ENCODE peak calls at places on chromosomes 12 and 14, in six cellular contexts. Q is HepG2, J is astrocyte, S is ovary, M is spleen, F is neural progenitor cell. Z is an unnamed sample.
A peak's percentile ranks its signal among the peaks of the same experiment; 100 is the strongest.

GRCh38 chr12:49187184-49187583 is 1.7 kb downstream of the TUBA1A start:
- DNase-seq in Q (no peak), J (peak; percentile 53), S (peak; percentile 54), M (no peak), F (peak; percentile 42), Z (no peak)

GRCh38 chr12:11861864-11862600 is 208.7 kb upstream of the BCL2L14 start:
- DNase-seq in Q (no peak), J (no peak), S (no peak), M (no peak), F (peak; percentile 49), Z (no peak)

GRCh38 chr14:78446807-78447206 is 276.6 kb downstream of the NRXN3 start:
- DNase-seq in Q (no peak), J (no peak), S (no peak), M (no peak), F (peak; percentile 74), Z (no peak)

GRCh38 chr12:66823857-66824570 is 145.1 kb upstream of the GRIP1 start:
- DNase-seq in Q (no peak), J (peak; percentile 22), S (no peak), M (no peak), F (no peak), Z (peak; percentile 85)

GRCh38 chr14:39505812-39506211 is 73.6 kb upstream of the FBXO33 start:
- DNase-seq in Q (no peak), J (no peak), S (no peak), M (no peak), F (no peak), Z (no peak)

GRCh38 chr12:71626098-71626497 is 37.5 kb downstream of the ZFC3H1 start:
- DNase-seq in Q (no peak), J (no peak), S (no peak), M (no peak), F (no peak), Z (no peak)

GRCh38 chr12:3753549-3754284 is 808 bp upstream of the CRACR2A start:
- DNase-seq in Q (no peak), J (no peak), S (peak; percentile 58), M (peak; percentile 82), F (no peak), Z (no peak)

GRCh38 chr14:99315197-99315596 is 43.2 kb upstream of the BCL11B start:
- DNase-seq in Q (peak; percentile 38), J (no peak), S (no peak), M (no peak), F (no peak), Z (no peak)

GRCh38 chr12:105025890-105026289 is 39.8 kb downstream of the NOPCHAP1 start:
- DNase-seq in Q (no peak), J (peak; percentile 61), S (peak; percentile 38), M (no peak), F (no peak), Z (no peak)

GRCh38 chr14:43674273-43674672 is 832.8 kb downstream of the FSCB start:
- DNase-seq in Q (no peak), J (no peak), S (no peak), M (no peak), F (no peak), Z (no peak)

GRCh38 chr12:49260165-49260564 is 4.7 kb upstream of the TUBA1C start:
- DNase-seq in Q (no peak), J (peak; percentile 39), S (no peak), M (no peak), F (no peak), Z (no peak)

GRCh38 chr12:27843714-27844245 is 63.7 kb upstream of the MANSC4 start:
- DNase-seq in Q (peak; percentile 21), J (peak; percentile 95), S (no peak), M (no peak), F (peak; percentile 12), Z (no peak)

GRCh38 chr12:49543914-49544815 is 5.3 kb downstream of the KCNH3 start:
- DNase-seq in Q (no peak), J (no peak), S (no peak), M (peak; percentile 74), F (no peak), Z (no peak)

GRCh38 chr12:8065991-8066594 is at the start of gene C3AR1:
- DNase-seq in Q (no peak), J (peak; percentile 76), S (no peak), M (no peak), F (no peak), Z (no peak)

GRCh38 chr12:82149045-82149444 is 209.1 kb downstream of the CCDC59 start:
- DNase-seq in Q (no peak), J (peak; percentile 13), S (no peak), M (no peak), F (no peak), Z (no peak)

GRCh38 chr12:61956545-61956944 is 303.7 kb upstream of the USP15 start:
- DNase-seq in Q (no peak), J (no peak), S (no peak), M (no peak), F (no peak), Z (no peak)

GRCh38 chr14:24307575-24308341 is at the start of gene CIDEB:
- DNase-seq in Q (peak; percentile 99), J (no peak), S (peak; percentile 62), M (peak; percentile 86), F (peak; percentile 66), Z (no peak)

GRCh38 chr12:6936642-6937480 is 6.8 kb upstream of the RNU7-1 start:
- DNase-seq in Q (no peak), J (no peak), S (peak; percentile 71), M (peak; percentile 92), F (no peak), Z (no peak)

GRCh38 chr14:63051301-63051700 is 6.0 kb upstream of the KCNH5 start:
- DNase-seq in Q (no peak), J (no peak), S (no peak), M (no peak), F (no peak), Z (no peak)

DNA sequence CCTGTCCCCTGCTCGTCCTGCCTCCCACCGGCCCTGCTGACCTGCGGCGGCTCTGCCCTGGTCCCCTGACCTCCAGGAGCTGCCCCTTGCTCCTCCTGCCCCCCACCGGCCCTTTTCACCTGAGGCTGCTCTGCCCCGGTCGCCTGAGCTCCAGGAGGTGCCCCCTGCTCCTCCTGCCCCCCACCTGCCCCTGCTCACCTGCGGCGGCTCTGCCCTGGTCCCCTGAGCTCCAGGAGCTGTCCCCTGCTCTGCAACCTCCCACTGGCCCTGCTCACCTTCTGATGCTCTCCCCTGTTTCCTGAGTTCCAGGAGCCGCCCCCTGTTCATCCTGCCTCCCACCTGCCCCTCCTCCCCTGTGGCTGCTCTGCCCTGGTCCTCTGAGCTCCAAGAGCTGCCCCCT is 101.3 kb downstream of the TMEM121 start:
- DNase-seq in Q (no peak), J (no peak), S (no peak), M (no peak), F (no peak), Z (no peak)
- H3K27ac ChIP-seq in Q (no peak overlapping the region), J (no peak overlapping the region), S (no peak overlapping the region), M (no peak overlapping the region), F (no peak overlapping the region), Z (no peak overlapping the region)

DNA sequence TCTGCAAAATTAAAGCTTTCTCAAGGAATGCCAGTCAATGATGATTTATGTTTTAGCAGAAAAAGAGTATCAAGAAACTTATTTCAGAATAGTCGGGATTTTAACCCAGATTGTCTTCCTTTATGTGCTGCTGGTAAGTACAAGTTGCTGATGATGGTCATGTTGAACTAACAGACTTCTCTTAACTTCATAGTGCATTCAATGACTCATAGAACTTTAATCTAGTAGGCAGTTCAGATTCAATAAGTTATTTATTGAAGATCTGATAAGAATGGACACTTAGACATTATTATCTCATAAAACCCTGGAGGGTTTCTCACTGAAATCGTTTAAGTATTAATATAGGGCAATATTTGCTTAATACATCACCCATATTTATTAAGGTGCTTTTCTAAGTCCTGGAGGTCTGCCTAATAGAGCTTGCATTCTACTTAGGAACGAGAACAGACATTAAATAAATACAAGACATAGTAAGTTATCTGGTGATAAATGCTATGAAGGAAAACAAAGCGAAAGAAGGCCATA is 33.8 kb downstream of the TOGARAM1 start:
- DNase-seq in Q (no peak), J (peak; percentile 2), S (no peak), M (no peak), F (no peak), Z (no peak)
- H3K27ac ChIP-seq in Q (no peak overlapping the region), J (no peak overlapping the region), S (no peak overlapping the region), M (no peak overlapping the region), F (no peak overlapping the region), Z (no peak overlapping the region)

DNA sequence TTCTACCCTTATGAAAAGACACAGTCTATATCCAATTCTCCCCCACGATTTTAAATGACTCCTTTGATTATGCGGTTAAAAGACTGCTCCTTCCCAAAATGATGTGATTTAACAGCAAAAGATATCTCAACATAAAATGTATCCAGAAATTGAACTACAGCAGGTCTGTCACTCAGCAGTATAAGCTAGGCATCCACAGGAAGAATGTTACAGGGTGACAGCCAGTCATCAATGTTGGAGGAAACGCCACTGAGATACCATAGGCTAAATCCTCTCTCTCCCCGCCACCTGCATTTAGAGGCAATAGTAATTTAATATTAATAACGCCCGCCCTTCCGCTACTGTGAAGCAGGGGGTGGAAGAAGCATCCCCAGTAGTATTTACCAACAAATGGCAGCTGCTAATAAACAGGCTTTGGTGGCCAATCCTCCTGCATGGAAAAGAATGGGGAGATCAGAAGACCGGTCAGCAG is 613 bp downstream of the RECQL start:
- DNase-seq in Q (no peak), J (no peak), S (no peak), M (no peak), F (no peak), Z (no peak)
- H3K27ac ChIP-seq in Q (peak overlapping the region; percentile 90), J (peak overlapping the region; percentile 97), S (no peak overlapping the region), M (peak overlapping the region; percentile 91), F (peak overlapping the region; percentile 60), Z (peak overlapping the region; percentile 71)

DNA sequence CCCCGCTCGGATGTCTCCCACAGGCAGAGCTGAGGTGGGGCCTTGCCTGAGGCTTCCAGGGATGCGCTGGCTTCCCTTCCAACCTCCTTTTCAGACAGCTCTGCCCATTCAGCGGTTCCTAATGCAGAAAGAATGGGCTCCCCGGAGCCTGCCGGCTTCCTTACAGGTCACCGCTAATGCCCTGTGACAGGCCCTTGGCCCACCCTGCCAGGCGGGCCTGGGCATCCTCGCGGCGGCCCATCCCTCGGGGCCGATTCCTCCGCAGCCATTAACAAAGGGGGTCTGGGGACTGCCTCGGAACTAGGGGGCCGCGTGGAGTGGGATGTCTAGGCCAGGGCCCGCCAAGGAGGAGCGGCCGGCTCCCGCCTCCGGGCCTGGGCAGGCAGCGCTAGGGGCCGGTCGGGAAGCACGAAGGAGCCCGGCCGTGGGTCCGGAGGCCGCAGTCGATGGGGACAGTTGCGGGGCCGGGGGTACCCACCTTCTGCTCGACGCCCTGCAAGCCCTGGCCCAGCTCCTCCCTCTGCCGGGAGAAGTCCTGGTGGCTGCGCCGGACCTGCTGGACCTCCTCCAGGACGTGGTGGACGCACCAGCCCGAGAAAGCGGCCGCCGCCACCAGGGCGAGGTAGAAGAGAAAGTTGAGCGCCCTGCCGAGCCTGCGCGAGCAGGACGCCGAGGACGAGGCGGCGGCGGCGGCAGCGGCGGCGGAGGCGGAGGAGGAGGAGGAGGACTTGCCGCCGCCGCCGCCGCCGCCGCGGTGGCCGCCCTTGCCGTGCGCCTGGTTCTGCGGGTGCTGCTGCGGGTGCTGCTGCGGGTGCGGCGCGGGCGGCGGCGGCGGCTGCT is 709 bp downstream of the CKAP4 start:
- DNase-seq in Q (no peak), J (no peak), S (peak; percentile 76), M (peak; percentile 92), F (peak; percentile 93), Z (no peak)
- H3K27ac ChIP-seq in Q (peak overlapping the region; percentile 43), J (peak overlapping the region; percentile 94), S (peak overlapping the region; percentile 99), M (peak overlapping the region; percentile 99), F (peak overlapping the region; percentile 49), Z (peak overlapping the region; percentile 95)

GRCh38 chr14:52545584-52546317 is 6.6 kb downstream of the TXNDC16 start:
- DNase-seq in Q (no peak), J (no peak), S (no peak), M (no peak), F (no peak), Z (no peak)
- H3K27ac ChIP-seq in Q (no peak overlapping the region), J (no peak overlapping the region), S (no peak overlapping the region), M (peak overlapping the region; percentile 19), F (no peak overlapping the region), Z (no peak overlapping the region)